ENCODE peak calls at places on chromosomes 1 and 21, in six cellular contexts. One of them, this sample, is unnamed.

GRCh38 chr1:111745670-111746613 is 6.7 kb upstream of the INKA2 start:
- DNase-seq in right lobe of liver: no peak
- DNase-seq in spleen: no peak
- DNase-seq in transverse colon: no peak
- DNase-seq in lower lobe of right lung: no peak
- DNase-seq in psoas muscle: no peak
- DNase-seq in this sample: no peak

GRCh38 chr1:156487862-156488261 is 12.7 kb downstream of the MEF2D start:
- DNase-seq in spleen: no peak
- DNase-seq in lower lobe of right lung: no peak
- DNase-seq in psoas muscle: no peak
- DNase-seq in transverse colon: peak; percentile 66
- DNase-seq in right lobe of liver: no peak
- DNase-seq in this sample: no peak

GRCh38 chr1:100585774-100586173 is 47.8 kb downstream of the GPR88 start:
- DNase-seq in psoas muscle: no peak
- DNase-seq in transverse colon: no peak
- DNase-seq in spleen: no peak
- DNase-seq in right lobe of liver: no peak
- DNase-seq in lower lobe of right lung: no peak
- DNase-seq in this sample: no peak

GRCh38 chr1:10211805-10212405 is 1.5 kb downstream of the KIF1B start:
- DNase-seq in psoas muscle: peak; percentile 33
- DNase-seq in spleen: peak; percentile 47
- DNase-seq in lower lobe of right lung: no peak
- DNase-seq in right lobe of liver: no peak
- DNase-seq in transverse colon: no peak
- DNase-seq in this sample: no peak

GRCh38 chr1:151612506-151613274 is 840 bp downstream of the SNX27 start:
- DNase-seq in transverse colon: peak; percentile 38
- DNase-seq in spleen: no peak
- DNase-seq in lower lobe of right lung: peak; percentile 59
- DNase-seq in psoas muscle: peak; percentile 41
- DNase-seq in right lobe of liver: peak; percentile 50
- DNase-seq in this sample: no peak

GRCh38 chr21:17542371-17542992 is 29.6 kb downstream of the CXADR start:
- DNase-seq in right lobe of liver: no peak
- DNase-seq in lower lobe of right lung: no peak
- DNase-seq in transverse colon: no peak
- DNase-seq in psoas muscle: no peak
- DNase-seq in spleen: no peak
- DNase-seq in this sample: no peak

GRCh38 chr1:14320986-14321385 is 277.5 kb upstream of the KAZN start:
- DNase-seq in psoas muscle: no peak
- DNase-seq in transverse colon: no peak
- DNase-seq in lower lobe of right lung: no peak
- DNase-seq in right lobe of liver: no peak
- DNase-seq in spleen: no peak
- DNase-seq in this sample: no peak

GRCh38 chr1:29450591-29450990 is 214.3 kb downstream of the PTPRU start:
- DNase-seq in psoas muscle: no peak
- DNase-seq in spleen: peak; percentile 56
- DNase-seq in lower lobe of right lung: no peak
- DNase-seq in transverse colon: no peak
- DNase-seq in right lobe of liver: no peak
- DNase-seq in this sample: no peak

GRCh38 chr1:43241352-43241953 is 28.3 kb upstream of the TMEM125 start:
- DNase-seq in spleen: no peak
- DNase-seq in psoas muscle: no peak
- DNase-seq in transverse colon: no peak
- DNase-seq in right lobe of liver: no peak
- DNase-seq in lower lobe of right lung: no peak
- DNase-seq in this sample: no peak

GRCh38 chr1:1210726-1211540 is 3.0 kb downstream of the TNFRSF4 start:
- DNase-seq in right lobe of liver: peak; percentile 16
- DNase-seq in lower lobe of right lung: peak; percentile 41
- DNase-seq in spleen: peak; percentile 73
- DNase-seq in psoas muscle: peak; percentile 7
- DNase-seq in transverse colon: peak; percentile 6
- DNase-seq in this sample: peak; percentile 23

GRCh38 chr1:221723018-221723917 is 18.6 kb downstream of the DUSP10 start:
- DNase-seq in lower lobe of right lung: no peak
- DNase-seq in right lobe of liver: no peak
- DNase-seq in psoas muscle: no peak
- DNase-seq in spleen: no peak
- DNase-seq in transverse colon: no peak
- DNase-seq in this sample: no peak

GRCh38 chr1:15282810-15283474 is 35.9 kb downstream of the FHAD1 start:
- DNase-seq in lower lobe of right lung: no peak
- DNase-seq in spleen: no peak
- DNase-seq in transverse colon: no peak
- DNase-seq in right lobe of liver: no peak
- DNase-seq in psoas muscle: no peak
- DNase-seq in this sample: no peak

GRCh38 chr1:244447552-244447951 is 4.2 kb downstream of the ADSS2 start:
- DNase-seq in psoas muscle: no peak
- DNase-seq in spleen: no peak
- DNase-seq in lower lobe of right lung: no peak
- DNase-seq in transverse colon: no peak
- DNase-seq in right lobe of liver: no peak
- DNase-seq in this sample: no peak

GRCh38 chr1:150072959-150073358 is 5.4 kb downstream of the VPS45 start:
- DNase-seq in right lobe of liver: no peak
- DNase-seq in spleen: no peak
- DNase-seq in lower lobe of right lung: no peak
- DNase-seq in transverse colon: no peak
- DNase-seq in psoas muscle: no peak
- DNase-seq in this sample: no peak
- TF ChIP-seq CTCF in right lobe of liver: peak; percentile 42
- TF ChIP-seq CTCF in spleen: peak; percentile 51
- TF ChIP-seq CTCF in lower lobe of right lung: peak; percentile 46
- TF ChIP-seq CTCF in transverse colon: peak; percentile 27
- TF ChIP-seq CTCF in psoas muscle: peak; percentile 52
- TF ChIP-seq CTCF in this sample: no peak

DNA sequence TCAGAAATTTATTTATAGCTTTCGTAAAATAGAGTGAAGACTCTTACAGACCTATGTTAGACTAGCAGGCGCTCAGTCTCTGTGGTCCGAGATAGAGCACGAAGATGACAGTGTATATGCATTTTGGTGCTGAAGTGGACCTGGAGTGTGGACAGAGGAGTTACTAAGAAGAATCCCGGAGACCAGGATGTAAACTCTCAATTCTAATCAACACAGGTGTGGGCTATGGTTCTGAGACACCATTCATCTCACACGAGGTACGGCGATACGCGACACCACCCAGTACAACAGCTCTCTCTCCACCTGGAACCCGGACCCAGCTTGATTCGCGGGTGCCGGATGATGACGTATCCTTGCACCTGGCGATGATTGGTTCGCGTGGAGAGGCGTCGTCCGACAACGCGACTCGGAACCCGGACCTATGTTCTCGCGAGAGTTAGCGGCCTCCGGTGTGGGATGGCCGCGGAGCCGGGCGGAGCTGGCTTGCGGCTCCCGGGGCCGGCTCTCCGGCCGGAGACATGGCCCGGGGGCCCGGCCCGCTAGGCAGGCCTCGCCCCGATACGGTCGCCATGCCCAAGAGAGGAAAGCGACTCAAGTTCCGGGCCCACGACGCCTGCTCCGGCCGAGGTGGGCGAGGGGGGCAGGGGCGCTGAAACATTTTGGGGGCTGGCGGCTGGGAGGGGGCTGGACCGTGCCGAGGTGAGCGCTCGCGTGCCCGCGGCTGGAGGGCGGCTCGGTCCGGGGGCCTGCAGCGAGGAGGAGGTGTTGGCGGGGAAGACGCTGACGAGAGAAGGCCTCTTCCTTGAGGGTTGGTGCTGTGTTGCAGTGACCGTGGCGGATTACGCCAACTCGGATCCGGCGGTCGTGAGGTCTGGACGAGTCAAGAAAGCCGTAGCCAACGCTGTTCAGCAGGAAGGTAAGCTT is at the start of gene TMEM183A:
- DNase-seq in lower lobe of right lung: peak; percentile 97
- DNase-seq in transverse colon: peak; percentile 97
- DNase-seq in spleen: peak; percentile 96
- DNase-seq in right lobe of liver: peak; percentile 95
- DNase-seq in psoas muscle: peak; percentile 96
- DNase-seq in this sample: peak; percentile 98
- H3K4me1 ChIP-seq in lower lobe of right lung: peaks cover 19% of the 10 kb centered on the region
- H3K4me1 ChIP-seq in transverse colon: peaks cover 34% of the 10 kb centered on the region
- H3K4me1 ChIP-seq in spleen: peaks cover 14% of the 10 kb centered on the region
- H3K4me1 ChIP-seq in right lobe of liver: no peaks in the 10 kb centered on the region
- H3K4me1 ChIP-seq in psoas muscle: peaks cover 14% of the 10 kb centered on the region
- H3K4me1 ChIP-seq in this sample: peaks cover 20% of the 10 kb centered on the region

GRCh38 chr1:110012100-110012499 is 22.3 kb upstream of the STRIP1 start:
- DNase-seq in right lobe of liver: no peak
- DNase-seq in psoas muscle: no peak
- DNase-seq in spleen: no peak
- DNase-seq in lower lobe of right lung: no peak
- DNase-seq in transverse colon: no peak
- DNase-seq in this sample: no peak
- H3K36me3 ChIP-seq in right lobe of liver: no peaks in the 10 kb centered on the region
- H3K36me3 ChIP-seq in psoas muscle: peaks cover 85% of the 10 kb centered on the region
- H3K36me3 ChIP-seq in spleen: peaks cover 48% of the 10 kb centered on the region
- H3K36me3 ChIP-seq in lower lobe of right lung: peaks cover 84% of the 10 kb centered on the region
- H3K36me3 ChIP-seq in transverse colon: peaks cover 75% of the 10 kb centered on the region
- H3K36me3 ChIP-seq in this sample: peaks cover 11% of the 10 kb centered on the region

GRCh38 chr1:18691648-18692047 is 61.0 kb downstream of the PAX7 start:
- DNase-seq in transverse colon: no peak
- DNase-seq in spleen: no peak
- DNase-seq in psoas muscle: no peak
- DNase-seq in lower lobe of right lung: no peak
- DNase-seq in right lobe of liver: no peak
- DNase-seq in this sample: no peak

GRCh38 chr1:18697541-18697940 is 66.9 kb downstream of the PAX7 start:
- DNase-seq in right lobe of liver: no peak
- DNase-seq in lower lobe of right lung: no peak
- DNase-seq in spleen: no peak
- DNase-seq in psoas muscle: no peak
- DNase-seq in transverse colon: no peak
- DNase-seq in this sample: no peak

DNA sequence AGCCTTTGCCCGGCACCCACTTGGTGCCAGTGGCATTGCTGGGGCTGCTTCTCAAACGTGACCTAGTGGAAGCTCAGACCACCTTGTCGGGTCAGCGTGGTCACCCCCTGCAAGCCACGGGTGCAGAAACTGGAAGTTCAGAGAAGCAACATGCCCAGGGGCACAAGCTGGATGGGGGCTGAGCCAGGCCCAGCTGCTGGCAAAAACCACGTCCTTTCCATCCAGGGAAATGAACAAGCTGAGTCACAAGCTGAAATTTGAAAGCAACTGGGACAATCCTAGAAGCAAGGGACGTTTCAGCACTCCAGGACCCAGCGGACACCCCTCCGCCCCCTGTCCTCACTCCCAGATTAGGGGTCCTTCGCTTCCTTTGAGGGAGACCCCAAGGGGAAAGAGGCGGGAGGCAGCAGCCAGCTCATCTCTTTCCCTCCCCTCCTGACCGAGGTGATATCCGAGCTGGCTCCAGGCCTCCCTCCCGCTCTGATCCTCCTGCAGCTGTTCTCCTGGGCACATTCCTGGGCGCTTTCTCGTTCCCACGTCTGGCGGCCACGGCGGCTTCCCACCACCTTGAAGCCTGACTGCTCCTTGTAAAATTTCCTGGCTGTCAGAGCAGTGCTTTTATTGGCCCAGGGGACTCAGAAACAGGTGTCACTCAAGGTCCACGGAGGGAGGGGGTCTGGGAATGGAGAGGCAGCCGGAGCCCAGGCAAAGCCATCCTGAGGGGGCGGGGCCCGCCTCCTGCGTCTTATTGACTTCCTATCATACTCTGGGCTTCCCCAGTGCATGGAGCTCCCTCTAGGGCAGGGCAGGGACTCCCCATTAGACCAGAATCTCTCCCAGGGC is 62.8 kb downstream of the PAX7 start:
- DNase-seq in transverse colon: no peak
- DNase-seq in spleen: no peak
- DNase-seq in psoas muscle: no peak
- DNase-seq in lower lobe of right lung: no peak
- DNase-seq in right lobe of liver: no peak
- DNase-seq in this sample: no peak
- TF ChIP-seq CTCF in transverse colon: no peak
- TF ChIP-seq CTCF in spleen: no peak
- TF ChIP-seq CTCF in psoas muscle: no peak
- TF ChIP-seq CTCF in lower lobe of right lung: no peak
- TF ChIP-seq CTCF in right lobe of liver: no peak
- TF ChIP-seq CTCF in this sample: no peak

DNA sequence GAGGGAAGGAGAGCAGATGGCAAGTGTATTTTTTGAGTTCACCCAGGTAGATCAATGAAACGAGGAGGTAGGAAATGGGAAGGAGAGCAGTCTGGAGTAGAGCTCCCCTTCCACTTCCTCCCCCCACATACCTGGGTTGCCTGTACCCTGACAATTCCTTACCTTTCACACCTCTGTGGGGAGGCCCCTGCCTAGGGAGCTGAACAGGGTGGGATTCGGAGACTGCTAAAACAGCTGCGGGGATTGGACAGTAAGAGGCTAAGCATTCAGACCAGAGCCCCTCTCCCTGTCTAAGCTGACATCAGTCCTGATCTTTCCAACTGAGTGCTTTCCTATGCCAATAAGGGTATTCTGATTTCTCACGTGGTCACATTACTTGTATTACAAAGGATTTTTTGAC is 14.5 kb downstream of the RCSD1 start:
- DNase-seq in lower lobe of right lung: no peak
- DNase-seq in right lobe of liver: no peak
- DNase-seq in psoas muscle: no peak
- DNase-seq in spleen: no peak
- DNase-seq in transverse colon: no peak
- DNase-seq in this sample: no peak
- H3K4me1 ChIP-seq in lower lobe of right lung: peaks cover 23% of the 10 kb centered on the region
- H3K4me1 ChIP-seq in right lobe of liver: no peaks in the 10 kb centered on the region
- H3K4me1 ChIP-seq in psoas muscle: peaks cover 41% of the 10 kb centered on the region
- H3K4me1 ChIP-seq in spleen: peaks cover 28% of the 10 kb centered on the region
- H3K4me1 ChIP-seq in transverse colon: peaks cover 17% of the 10 kb centered on the region
- H3K4me1 ChIP-seq in this sample: peaks cover 14% of the 10 kb centered on the region

GRCh38 chr21:45787371-45787770 is 143.8 kb downstream of the PCBP3 start:
- DNase-seq in lower lobe of right lung: no peak
- DNase-seq in spleen: no peak
- DNase-seq in transverse colon: no peak
- DNase-seq in right lobe of liver: no peak
- DNase-seq in psoas muscle: no peak
- DNase-seq in this sample: no peak
- H3K36me3 ChIP-seq in lower lobe of right lung: no peaks in the 10 kb centered on the region
- H3K36me3 ChIP-seq in spleen: no peaks in the 10 kb centered on the region
- H3K36me3 ChIP-seq in transverse colon: no peaks in the 10 kb centered on the region
- H3K36me3 ChIP-seq in right lobe of liver: no peaks in the 10 kb centered on the region
- H3K36me3 ChIP-seq in psoas muscle: no peaks in the 10 kb centered on the region
- H3K36me3 ChIP-seq in this sample: no peaks in the 10 kb centered on the region

DNA sequence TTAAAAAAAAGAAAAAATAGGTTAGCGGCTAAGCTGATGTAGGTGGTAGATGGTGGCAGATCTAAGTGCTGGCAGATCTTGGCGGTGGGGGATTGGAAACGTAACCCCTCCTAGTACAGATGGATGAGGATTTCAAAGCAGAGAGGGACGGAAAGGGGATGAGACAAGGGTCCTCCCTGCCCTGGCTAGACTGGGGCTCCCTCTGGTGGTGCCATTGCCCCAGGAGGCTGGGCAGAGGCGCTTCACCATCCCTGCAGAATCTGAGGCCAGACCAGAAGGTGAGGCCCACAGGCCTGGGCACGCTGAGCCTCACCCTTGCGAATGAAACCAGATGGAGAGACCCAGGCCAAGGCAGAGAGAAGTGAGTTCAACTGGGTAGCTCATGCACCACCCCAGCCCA is 7.0 kb upstream of the PLEKHA6 start:
- DNase-seq in lower lobe of right lung: no peak
- DNase-seq in psoas muscle: no peak
- DNase-seq in spleen: no peak
- DNase-seq in right lobe of liver: no peak
- DNase-seq in transverse colon: no peak
- DNase-seq in this sample: no peak
- TF ChIP-seq CTCF in lower lobe of right lung: no peak
- TF ChIP-seq CTCF in psoas muscle: peak; percentile 12
- TF ChIP-seq CTCF in spleen: peak; percentile 6
- TF ChIP-seq CTCF in right lobe of liver: peak; percentile 51
- TF ChIP-seq CTCF in transverse colon: no peak
- TF ChIP-seq CTCF in this sample: no peak